ENCODE peak calls at places on chromosomes 4 and X, in eight cellular contexts. O, S, B, V, N, I, X and M are unnamed samples.

GRCh38 chrX:116292183-116292582 is 121.6 kb downstream of the AGTR2 start:
- DNase-seq in O (no peak), S (no peak), B (no peak), V (no peak), N (no peak), I (no peak), X (no peak), M (no peak)

GRCh38 chr4:36348403-36348938 is 67.1 kb downstream of the DTHD1 start:
- DNase-seq in O (no peak), S (no peak), B (no peak), V (no peak), N (no peak), I (no peak), X (no peak), M (no peak)

GRCh38 chr4:92091335-92091734 is 212.4 kb upstream of the GRID2 start:
- DNase-seq in O (no peak), S (no peak), B (no peak), V (no peak), N (no peak), I (no peak), X (no peak), M (no peak)

GRCh38 chrX:11968470-11968869 is 169.8 kb upstream of the FRMPD4 start:
- DNase-seq in O (no peak), S (no peak), B (peak), V (peak), N (no peak), I (no peak), X (no peak), M (no peak)

GRCh38 chrX:153769865-153770605 is 6.0 kb downstream of the PLXNB3 start:
- DNase-seq in O (no peak), S (no peak), B (no peak), V (no peak), N (no peak), I (no peak), X (no peak), M (no peak)

GRCh38 chrX:68440940-68441339 is 7.6 kb upstream of the OPHN1 start:
- DNase-seq in O (no peak), S (peak), B (peak), V (peak), N (peak), I (no peak), X (peak), M (peak)

GRCh38 chr4:183384983-183385382 is 59.5 kb upstream of the CDKN2AIP start:
- DNase-seq in O (no peak), S (no peak), B (no peak), V (no peak), N (no peak), I (no peak), X (no peak), M (no peak)

GRCh38 chrX:106891762-106892161 is 11.4 kb downstream of the RIPPLY1 start:
- DNase-seq in O (no peak), S (no peak), B (no peak), V (peak), N (no peak), I (no peak), X (no peak), M (no peak)

GRCh38 chr4:151417766-151418376 is 8.9 kb downstream of the FHIP1A start:
- DNase-seq in O (no peak), S (no peak), B (peak), V (no peak), N (no peak), I (no peak), X (no peak), M (no peak)

GRCh38 chr4:101599620-101600019 is 190.9 kb upstream of the BANK1 start:
- DNase-seq in O (no peak), S (peak), B (peak), V (peak), N (no peak), I (no peak), X (peak), M (peak)

GRCh38 chr4:187944179-187944578 is 51.4 kb upstream of the ZFP42 start:
- DNase-seq in O (no peak), S (no peak), B (no peak), V (no peak), N (no peak), I (no peak), X (no peak), M (no peak)

GRCh38 chr4:127788517-127788916 is 6.4 kb downstream of the HSPA4L start:
- DNase-seq in O (no peak), S (no peak), B (peak), V (peak), N (no peak), I (no peak), X (no peak), M (no peak)

GRCh38 chr4:123386608-123387007 is 10.0 kb upstream of the SPRY1 start:
- DNase-seq in O (no peak), S (peak), B (peak), V (peak), N (no peak), I (no peak), X (peak), M (no peak)

GRCh38 chr4:69054578-69055200 is 41.6 kb upstream of the UGT2B7 start:
- DNase-seq in O (no peak), S (peak), B (peak), V (peak), N (no peak), I (no peak), X (peak), M (peak)

GRCh38 chr4:123603165-123603564 is 206.6 kb downstream of the SPRY1 start:
- DNase-seq in O (no peak), S (peak), B (peak), V (peak), N (no peak), I (no peak), X (peak), M (peak)

GRCh38 chr4:1615786-1616573 is 68.1 kb downstream of the FAM53A start:
- DNase-seq in O (no peak), S (no peak), B (no peak), V (no peak), N (peak), I (peak), X (no peak), M (no peak)

GRCh38 chr4:1616574-1616964 is 67.5 kb downstream of the FAM53A start:
- DNase-seq in O (no peak), S (no peak), B (no peak), V (no peak), N (no peak), I (no peak), X (no peak), M (no peak)

GRCh38 chr4:1614502-1614853 is 69.6 kb downstream of the FAM53A start:
- DNase-seq in O (no peak), S (no peak), B (no peak), V (no peak), N (no peak), I (no peak), X (no peak), M (no peak)

GRCh38 chr4:1614049-1614448 is 70.1 kb downstream of the FAM53A start:
- DNase-seq in O (no peak), S (no peak), B (no peak), V (no peak), N (no peak), I (no peak), X (no peak), M (no peak)

DNA sequence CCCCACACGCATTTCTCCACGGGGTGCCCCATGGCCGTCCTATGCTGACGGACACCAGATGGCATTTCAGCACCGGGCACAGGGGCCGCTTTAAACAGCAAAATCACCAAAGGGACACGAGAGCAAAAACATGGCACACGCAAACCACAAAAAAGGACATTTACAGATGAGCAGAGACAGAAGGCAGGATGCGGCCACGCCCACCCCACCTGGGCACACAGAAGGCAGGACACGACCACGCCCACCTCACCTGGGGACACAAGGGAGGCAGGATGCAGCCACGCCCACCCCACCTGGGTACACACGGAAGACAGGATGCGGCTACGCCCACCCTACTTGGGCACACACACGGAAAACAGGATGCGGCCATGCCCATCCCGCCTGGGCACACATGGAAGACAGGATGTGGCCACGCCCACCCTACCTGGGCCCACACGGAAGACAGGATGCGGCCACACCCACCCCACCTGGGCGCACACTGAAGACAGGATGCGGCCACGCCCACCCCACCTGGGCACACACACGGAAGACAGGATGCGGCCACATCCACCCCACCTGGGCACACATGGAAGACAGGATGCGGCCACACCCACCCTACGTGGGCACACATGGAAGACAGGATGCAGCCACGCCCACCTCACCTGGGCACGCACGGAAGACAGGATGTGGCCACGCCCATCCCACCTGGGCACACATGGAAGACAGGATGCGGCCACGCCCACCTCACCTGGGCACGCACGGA is 69.1 kb downstream of the FAM53A start:
- DNase-seq in O (no peak), S (no peak), B (no peak), V (peak), N (no peak), I (no peak), X (no peak), M (no peak)
- H3K4me3 ChIP-seq in O (no peak), S (no peak), B (no peak), V (no peak), N (no peak), I (no peak), X (no peak), M (no peak)

GRCh38 chrX:17355976-17356375 is 19.0 kb upstream of the NHS start:
- DNase-seq in O (no peak), S (no peak), B (no peak), V (no peak), N (no peak), I (no peak), X (no peak), M (no peak)

GRCh38 chrX:17359500-17359899 is 15.5 kb upstream of the NHS start:
- DNase-seq in O (no peak), S (peak), B (no peak), V (no peak), N (no peak), I (no peak), X (no peak), M (no peak)

DNA sequence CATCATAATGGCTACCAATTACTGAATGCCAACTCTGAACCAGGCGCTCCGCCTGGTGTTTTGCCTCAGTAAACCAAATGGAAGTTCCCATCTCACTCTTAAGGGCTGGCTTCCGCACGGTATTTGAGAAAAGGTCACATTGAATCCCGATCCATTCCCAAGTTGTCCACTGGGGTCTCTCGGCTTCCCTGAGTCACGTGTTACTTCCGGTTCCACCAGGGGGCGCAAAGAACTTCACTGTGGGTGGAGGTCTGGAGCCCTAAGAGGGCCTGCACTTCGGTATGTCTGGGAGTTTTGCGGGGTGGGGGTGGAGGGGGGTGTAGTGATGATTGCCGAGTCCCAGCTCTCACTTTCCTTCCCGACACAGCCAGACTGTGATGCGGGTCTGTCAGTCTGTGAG is 13.4 kb upstream of the NHS start:
- DNase-seq in O (no peak), S (no peak), B (no peak), V (no peak), N (no peak), I (no peak), X (no peak), M (no peak)
- TF ChIP-seq CTCF in O (no peak), S (peak), B (peak), V (no peak), N (no peak), I (no peak), X (peak), M (peak)

GRCh38 chr4:185426960-185427688 is 1.4 kb upstream of the UFSP2 start:
- DNase-seq in O (no peak), S (no peak), B (no peak), V (peak), N (no peak), I (no peak), X (no peak), M (no peak)
- H3K4me3 ChIP-seq in O (no peak), S (no peak), B (no peak), V (no peak), N (no peak), I (no peak), X (no peak), M (no peak)

DNA sequence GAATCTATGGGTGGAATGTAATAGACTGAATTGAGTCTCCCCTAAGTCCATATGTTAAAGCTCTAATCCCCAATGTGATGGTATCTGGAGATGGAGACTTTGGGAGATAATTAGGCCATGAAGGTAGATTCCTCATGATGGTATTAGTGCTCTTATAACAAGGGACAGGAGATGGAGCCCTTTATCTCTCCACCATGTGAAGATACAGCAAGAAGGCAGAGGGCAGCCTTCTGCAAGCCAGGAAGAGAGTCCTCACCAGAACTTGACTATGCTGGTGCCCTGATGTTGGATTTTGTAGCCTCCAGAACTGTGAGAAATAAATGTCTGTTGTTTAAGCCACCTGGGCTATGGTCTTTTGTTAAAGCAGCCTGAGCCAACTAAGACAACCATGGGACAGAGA is 76.4 kb upstream of the F8A3 start:
- DNase-seq in O (no peak), S (no peak), B (peak), V (no peak), N (no peak), I (no peak), X (no peak), M (no peak)
- TF ChIP-seq CTCF in O (no peak), S (no peak), B (no peak), V (no peak), N (no peak), I (no peak), X (no peak), M (no peak)

GRCh38 chr4:43607827-43608461 is 715.4 kb downstream of the GRXCR1 start:
- DNase-seq in O (no peak), S (no peak), B (no peak), V (no peak), N (no peak), I (no peak), X (no peak), M (no peak)

GRCh38 chr4:43607400-43607799 is 714.9 kb downstream of the GRXCR1 start:
- DNase-seq in O (no peak), S (no peak), B (no peak), V (no peak), N (no peak), I (no peak), X (no peak), M (no peak)
- H3K4me3 ChIP-seq in O (no peak), S (no peak), B (no peak), V (no peak), N (no peak), I (no peak), X (no peak), M (no peak)

GRCh38 chr4:27662426-27662825 is 801.8 kb downstream of the STIM2 start:
- DNase-seq in O (no peak), S (no peak), B (no peak), V (no peak), N (no peak), I (no peak), X (no peak), M (no peak)

GRCh38 chr4:27668001-27668400 is 807.4 kb downstream of the STIM2 start:
- DNase-seq in O (no peak), S (no peak), B (no peak), V (no peak), N (no peak), I (no peak), X (no peak), M (no peak)

DNA sequence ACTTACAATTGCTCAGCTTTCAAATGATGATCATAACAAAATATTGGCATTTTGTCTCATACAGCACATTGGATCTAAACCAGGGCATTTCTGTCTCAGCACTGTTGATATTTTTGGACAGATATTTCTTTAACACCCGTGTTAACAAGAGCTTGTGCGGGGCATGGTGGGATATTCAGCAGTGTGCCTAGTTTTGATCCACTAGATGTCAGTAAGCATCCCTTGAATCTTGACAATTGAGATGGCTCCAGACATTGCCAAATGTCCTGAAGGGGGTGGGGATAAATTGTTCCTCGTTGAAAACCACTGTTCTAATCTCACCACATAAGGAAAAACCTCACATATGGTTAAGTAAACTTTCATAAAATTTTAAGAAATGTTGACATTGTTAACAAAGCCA is 806.3 kb downstream of the STIM2 start:
- DNase-seq in O (no peak), S (no peak), B (no peak), V (peak), N (no peak), I (no peak), X (no peak), M (no peak)
- TF ChIP-seq CTCF in O (no peak), S (peak), B (no peak), V (no peak), N (no peak), I (no peak), X (peak), M (no peak)

GRCh38 chrX:53319614-53320542 is 38.5 kb upstream of the IQSEC2 start:
- DNase-seq in O (no peak), S (no peak), B (no peak), V (no peak), N (no peak), I (no peak), X (no peak), M (no peak)
- H3K4me3 ChIP-seq in O (peak), S (peak), B (peak), V (peak), N (peak), I (peak), X (peak), M (no peak)

GRCh38 chrX:80282535-80282934 is 137.7 kb upstream of the TENT5D start:
- DNase-seq in O (no peak), S (peak), B (no peak), V (no peak), N (no peak), I (no peak), X (no peak), M (no peak)
- TF ChIP-seq CTCF in O (no peak), S (peak), B (peak), V (no peak), N (no peak), I (no peak), X (no peak), M (peak)

GRCh38 chr4:20253799-20254409 is 2.2 kb downstream of the SLIT2 start:
- DNase-seq in O (no peak), S (peak), B (peak), V (no peak), N (no peak), I (peak), X (no peak), M (no peak)
- H3K4me3 ChIP-seq in O (peak), S (peak), B (peak), V (no peak), N (peak), I (peak), X (peak), M (peak)

DNA sequence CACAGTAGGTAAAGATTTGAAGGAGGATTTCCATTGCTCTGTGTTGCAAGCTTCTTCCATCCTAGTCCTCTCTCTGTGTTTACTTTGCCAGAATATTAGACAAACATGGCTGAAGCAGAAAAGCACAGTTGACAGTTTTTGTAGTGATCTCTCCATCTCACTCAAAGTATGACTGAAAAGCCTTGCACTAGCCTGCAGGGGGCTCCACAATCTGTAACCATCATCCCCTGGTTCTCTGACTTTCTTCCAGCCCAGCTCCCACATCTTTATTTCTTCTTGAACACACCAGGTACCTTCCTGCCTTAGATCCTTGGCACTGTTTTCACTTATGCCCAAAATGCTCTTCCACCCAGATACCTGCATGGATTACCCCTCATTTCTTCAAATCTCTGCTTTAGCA is 34.1 kb upstream of the HHIP start:
- DNase-seq in O (no peak), S (no peak), B (peak), V (peak), N (no peak), I (no peak), X (no peak), M (no peak)
- TF ChIP-seq CTCF in O (peak), S (peak), B (peak), V (peak), N (no peak), I (no peak), X (peak), M (peak)